ENCODE peak calls at places on chromosomes 5 and 9, in eight cellular contexts. One of them, this sample, is unnamed. For H3K9me3, the result is how much of the 10 kb centered on the place peaks cover.

GRCh38 chr5:138025285-138025684 is 7.6 kb downstream of the FAM13B start:
- DNase-seq in PC-3: no peak
- DNase-seq in K562: no peak
- DNase-seq in CD8-positive, alpha-beta T cell: no peak
- DNase-seq in tibial nerve: no peak
- DNase-seq in gastrocnemius medialis: no peak
- DNase-seq in effector memory CD4-positive, alpha-beta T cell: no peak
- DNase-seq in prostate gland: no peak
- DNase-seq in this sample: no peak

GRCh38 chr5:168734657-168735344 is 155.6 kb upstream of the PANK3 start:
- DNase-seq in CD8-positive, alpha-beta T cell: no peak
- DNase-seq in tibial nerve: peak
- DNase-seq in PC-3: no peak
- DNase-seq in prostate gland: no peak
- DNase-seq in K562: no peak
- DNase-seq in effector memory CD4-positive, alpha-beta T cell: no peak
- DNase-seq in gastrocnemius medialis: peak
- DNase-seq in this sample: no peak

GRCh38 chr9:93660647-93661046 is 84.3 kb downstream of the PHF2 start:
- DNase-seq in tibial nerve: no peak
- DNase-seq in CD8-positive, alpha-beta T cell: no peak
- DNase-seq in prostate gland: no peak
- DNase-seq in gastrocnemius medialis: peak
- DNase-seq in K562: no peak
- DNase-seq in PC-3: no peak
- DNase-seq in effector memory CD4-positive, alpha-beta T cell: no peak
- DNase-seq in this sample: no peak

GRCh38 chr9:110078626-110079025 is 129.3 kb downstream of the C9orf152 start:
- DNase-seq in effector memory CD4-positive, alpha-beta T cell: no peak
- DNase-seq in PC-3: no peak
- DNase-seq in prostate gland: no peak
- DNase-seq in tibial nerve: no peak
- DNase-seq in K562: no peak
- DNase-seq in gastrocnemius medialis: no peak
- DNase-seq in CD8-positive, alpha-beta T cell: no peak
- DNase-seq in this sample: no peak

GRCh38 chr9:136764301-136764891 is at the start of gene LCN15:
- DNase-seq in PC-3: no peak
- DNase-seq in tibial nerve: no peak
- DNase-seq in effector memory CD4-positive, alpha-beta T cell: no peak
- DNase-seq in prostate gland: no peak
- DNase-seq in K562: no peak
- DNase-seq in gastrocnemius medialis: no peak
- DNase-seq in CD8-positive, alpha-beta T cell: no peak
- DNase-seq in this sample: no peak

GRCh38 chr9:35605336-35606137 is 475 bp downstream of the TESK1 start:
- DNase-seq in effector memory CD4-positive, alpha-beta T cell: no peak
- DNase-seq in PC-3: no peak
- DNase-seq in CD8-positive, alpha-beta T cell: peak
- DNase-seq in prostate gland: no peak
- DNase-seq in K562: peak
- DNase-seq in gastrocnemius medialis: peak
- DNase-seq in tibial nerve: no peak
- DNase-seq in this sample: no peak

GRCh38 chr5:147427784-147428401 is 82.0 kb downstream of the DPYSL3 start:
- DNase-seq in CD8-positive, alpha-beta T cell: no peak
- DNase-seq in tibial nerve: no peak
- DNase-seq in PC-3: no peak
- DNase-seq in K562: no peak
- DNase-seq in gastrocnemius medialis: peak
- DNase-seq in effector memory CD4-positive, alpha-beta T cell: no peak
- DNase-seq in prostate gland: no peak
- DNase-seq in this sample: no peak

GRCh38 chr9:131008909-131009618 is at the start of gene LAMC3:
- DNase-seq in PC-3: peak
- DNase-seq in effector memory CD4-positive, alpha-beta T cell: no peak
- DNase-seq in CD8-positive, alpha-beta T cell: no peak
- DNase-seq in K562: peak
- DNase-seq in gastrocnemius medialis: no peak
- DNase-seq in tibial nerve: no peak
- DNase-seq in prostate gland: no peak
- DNase-seq in this sample: no peak

GRCh38 chr9:70410368-70410767 is 4.1 kb downstream of the KLF9 start:
- DNase-seq in PC-3: no peak
- DNase-seq in CD8-positive, alpha-beta T cell: no peak
- DNase-seq in effector memory CD4-positive, alpha-beta T cell: no peak
- DNase-seq in gastrocnemius medialis: no peak
- DNase-seq in K562: no peak
- DNase-seq in prostate gland: no peak
- DNase-seq in tibial nerve: no peak
- DNase-seq in this sample: no peak

GRCh38 chr5:97191893-97192292 is 8.8 kb upstream of the RIOK2 start:
- DNase-seq in PC-3: no peak
- DNase-seq in gastrocnemius medialis: no peak
- DNase-seq in CD8-positive, alpha-beta T cell: no peak
- DNase-seq in effector memory CD4-positive, alpha-beta T cell: no peak
- DNase-seq in K562: no peak
- DNase-seq in prostate gland: no peak
- DNase-seq in tibial nerve: no peak
- DNase-seq in this sample: no peak

GRCh38 chr5:167937628-167938000 is 353.8 kb upstream of the WWC1 start:
- DNase-seq in tibial nerve: no peak
- DNase-seq in prostate gland: no peak
- DNase-seq in K562: no peak
- DNase-seq in PC-3: no peak
- DNase-seq in gastrocnemius medialis: no peak
- DNase-seq in CD8-positive, alpha-beta T cell: no peak
- DNase-seq in effector memory CD4-positive, alpha-beta T cell: no peak
- DNase-seq in this sample: no peak

GRCh38 chr5:110366716-110367115 is 359.8 kb downstream of the TMEM232 start:
- DNase-seq in prostate gland: no peak
- DNase-seq in effector memory CD4-positive, alpha-beta T cell: no peak
- DNase-seq in gastrocnemius medialis: no peak
- DNase-seq in K562: no peak
- DNase-seq in tibial nerve: no peak
- DNase-seq in CD8-positive, alpha-beta T cell: no peak
- DNase-seq in PC-3: no peak
- DNase-seq in this sample: no peak

GRCh38 chr5:129097498-129098296 is 3.1 kb downstream of the ISOC1 start:
- DNase-seq in prostate gland: peak
- DNase-seq in gastrocnemius medialis: peak
- DNase-seq in CD8-positive, alpha-beta T cell: no peak
- DNase-seq in K562: no peak
- DNase-seq in effector memory CD4-positive, alpha-beta T cell: no peak
- DNase-seq in tibial nerve: no peak
- DNase-seq in PC-3: no peak
- DNase-seq in this sample: no peak

GRCh38 chr9:5553211-5553610 is 42.9 kb downstream of the PDCD1LG2 start:
- DNase-seq in gastrocnemius medialis: no peak
- DNase-seq in effector memory CD4-positive, alpha-beta T cell: no peak
- DNase-seq in tibial nerve: no peak
- DNase-seq in prostate gland: no peak
- DNase-seq in CD8-positive, alpha-beta T cell: no peak
- DNase-seq in PC-3: no peak
- DNase-seq in K562: no peak
- DNase-seq in this sample: no peak

GRCh38 chr5:35230043-35230611 is at the start of gene PRLR:
- DNase-seq in gastrocnemius medialis: peak
- DNase-seq in effector memory CD4-positive, alpha-beta T cell: no peak
- DNase-seq in PC-3: peak
- DNase-seq in K562: no peak
- DNase-seq in prostate gland: peak
- DNase-seq in CD8-positive, alpha-beta T cell: no peak
- DNase-seq in tibial nerve: peak
- DNase-seq in this sample: no peak

GRCh38 chr9:83978992-83979811 is 813 bp downstream of the HNRNPK start:
- DNase-seq in gastrocnemius medialis: peak
- DNase-seq in CD8-positive, alpha-beta T cell: peak
- DNase-seq in prostate gland: peak
- DNase-seq in effector memory CD4-positive, alpha-beta T cell: peak
- DNase-seq in K562: peak
- DNase-seq in tibial nerve: peak
- DNase-seq in PC-3: peak
- DNase-seq in this sample: peak

GRCh38 chr9:83980395-83981125 is at the start of gene RMI1:
- DNase-seq in effector memory CD4-positive, alpha-beta T cell: peak
- DNase-seq in gastrocnemius medialis: peak
- DNase-seq in prostate gland: peak
- DNase-seq in tibial nerve: peak
- DNase-seq in K562: peak
- DNase-seq in CD8-positive, alpha-beta T cell: peak
- DNase-seq in PC-3: peak
- DNase-seq in this sample: peak

GRCh38 chr9:83976372-83976771 is 3.6 kb downstream of the HNRNPK start:
- DNase-seq in tibial nerve: no peak
- DNase-seq in prostate gland: no peak
- DNase-seq in effector memory CD4-positive, alpha-beta T cell: no peak
- DNase-seq in PC-3: no peak
- DNase-seq in K562: no peak
- DNase-seq in CD8-positive, alpha-beta T cell: no peak
- DNase-seq in gastrocnemius medialis: no peak
- DNase-seq in this sample: no peak

GRCh38 chr9:83979812-83980394 is at the start of gene HNRNPK:
- DNase-seq in gastrocnemius medialis: peak
- DNase-seq in K562: peak
- DNase-seq in prostate gland: peak
- DNase-seq in tibial nerve: peak
- DNase-seq in effector memory CD4-positive, alpha-beta T cell: peak
- DNase-seq in CD8-positive, alpha-beta T cell: peak
- DNase-seq in PC-3: peak
- DNase-seq in this sample: peak

DNA sequence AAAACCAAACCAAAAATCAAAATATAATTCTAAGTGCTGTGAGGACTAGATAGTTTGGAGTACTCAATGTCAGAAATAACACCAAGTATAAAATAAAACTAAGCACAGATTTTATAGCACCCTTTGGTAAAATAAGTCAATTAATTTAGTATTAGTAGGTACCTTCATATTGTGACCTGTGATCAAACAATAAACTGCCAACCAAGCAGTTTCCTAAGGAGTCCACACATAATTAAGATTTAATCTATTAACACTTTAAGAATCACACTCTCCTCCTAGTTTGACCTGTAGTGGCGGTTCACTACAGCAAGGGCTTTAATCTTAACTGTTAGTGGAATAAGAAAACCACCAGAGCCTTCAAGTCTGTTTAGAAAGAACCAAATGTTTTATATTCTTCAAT is 2.8 kb downstream of the HNRNPK start:
- DNase-seq in PC-3: no peak
- DNase-seq in CD8-positive, alpha-beta T cell: no peak
- DNase-seq in effector memory CD4-positive, alpha-beta T cell: no peak
- DNase-seq in K562: no peak
- DNase-seq in prostate gland: no peak
- DNase-seq in gastrocnemius medialis: no peak
- DNase-seq in tibial nerve: no peak
- DNase-seq in this sample: no peak
- H3K9me3 ChIP-seq in PC-3: under half
- H3K9me3 ChIP-seq in CD8-positive, alpha-beta T cell: under half
- H3K9me3 ChIP-seq in effector memory CD4-positive, alpha-beta T cell: under half
- H3K9me3 ChIP-seq in K562: under half
- H3K9me3 ChIP-seq in prostate gland: under half
- H3K9me3 ChIP-seq in gastrocnemius medialis: under half
- H3K9me3 ChIP-seq in tibial nerve: under half
- H3K9me3 ChIP-seq in this sample: under half

DNA sequence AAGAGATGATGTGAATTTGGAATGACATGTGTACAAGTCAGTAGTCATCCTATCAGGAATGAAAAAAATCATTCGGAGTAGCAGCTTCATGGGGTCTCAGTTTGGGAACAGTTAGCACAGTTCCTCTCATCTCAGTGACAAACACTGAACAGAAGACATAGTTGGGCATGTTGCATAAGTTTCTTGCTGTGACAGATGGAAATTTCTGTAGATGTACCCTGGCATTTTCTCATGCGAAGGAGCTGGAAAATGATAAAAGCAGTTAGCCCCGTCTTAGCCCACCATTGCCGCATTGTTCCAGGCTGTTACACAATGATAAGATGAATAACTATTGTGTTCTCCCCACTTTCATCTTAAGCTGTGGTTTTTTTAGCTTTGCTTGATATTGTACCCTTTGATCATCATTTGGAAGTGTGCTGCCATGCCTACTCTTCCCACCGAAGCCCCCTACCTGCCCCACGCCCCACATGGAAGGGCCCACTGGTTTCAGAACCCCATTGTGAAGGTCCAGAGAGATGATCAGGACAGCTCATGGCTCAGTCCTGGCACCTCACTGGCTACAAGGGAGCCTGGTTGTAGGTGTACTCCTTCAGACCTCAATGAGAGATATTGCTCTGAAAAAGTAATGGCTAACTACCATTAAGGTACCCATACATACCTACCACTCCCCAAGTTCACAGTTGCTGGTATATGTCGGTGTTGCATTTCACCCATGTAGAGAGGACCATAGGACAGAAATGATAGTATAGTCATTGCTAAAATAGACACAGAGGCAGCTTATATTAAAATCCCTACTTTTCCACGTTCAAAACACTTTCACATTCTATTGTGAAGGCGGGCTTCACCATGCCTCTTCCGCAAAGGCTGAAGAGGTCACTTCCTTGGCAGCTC is 38.8 kb downstream of the SFXN1 start:
- DNase-seq in prostate gland: no peak
- DNase-seq in gastrocnemius medialis: no peak
- DNase-seq in K562: no peak
- DNase-seq in CD8-positive, alpha-beta T cell: no peak
- DNase-seq in effector memory CD4-positive, alpha-beta T cell: no peak
- DNase-seq in tibial nerve: no peak
- DNase-seq in PC-3: no peak
- DNase-seq in this sample: no peak
- H3K9me3 ChIP-seq in prostate gland: under half
- H3K9me3 ChIP-seq in gastrocnemius medialis: under half
- H3K9me3 ChIP-seq in K562: under half
- H3K9me3 ChIP-seq in CD8-positive, alpha-beta T cell: under half
- H3K9me3 ChIP-seq in effector memory CD4-positive, alpha-beta T cell: under half
- H3K9me3 ChIP-seq in tibial nerve: under half
- H3K9me3 ChIP-seq in PC-3: under half
- H3K9me3 ChIP-seq in this sample: under half

GRCh38 chr5:8940934-8941333 is 604.9 kb downstream of the SEMA5A start:
- DNase-seq in prostate gland: no peak
- DNase-seq in effector memory CD4-positive, alpha-beta T cell: no peak
- DNase-seq in tibial nerve: no peak
- DNase-seq in PC-3: no peak
- DNase-seq in K562: no peak
- DNase-seq in CD8-positive, alpha-beta T cell: no peak
- DNase-seq in gastrocnemius medialis: no peak
- DNase-seq in this sample: no peak
- H3K9me3 ChIP-seq in prostate gland: under half
- H3K9me3 ChIP-seq in effector memory CD4-positive, alpha-beta T cell: under half
- H3K9me3 ChIP-seq in tibial nerve: under half
- H3K9me3 ChIP-seq in PC-3: under half
- H3K9me3 ChIP-seq in K562: under half
- H3K9me3 ChIP-seq in CD8-positive, alpha-beta T cell: under half
- H3K9me3 ChIP-seq in gastrocnemius medialis: under half
- H3K9me3 ChIP-seq in this sample: under half

DNA sequence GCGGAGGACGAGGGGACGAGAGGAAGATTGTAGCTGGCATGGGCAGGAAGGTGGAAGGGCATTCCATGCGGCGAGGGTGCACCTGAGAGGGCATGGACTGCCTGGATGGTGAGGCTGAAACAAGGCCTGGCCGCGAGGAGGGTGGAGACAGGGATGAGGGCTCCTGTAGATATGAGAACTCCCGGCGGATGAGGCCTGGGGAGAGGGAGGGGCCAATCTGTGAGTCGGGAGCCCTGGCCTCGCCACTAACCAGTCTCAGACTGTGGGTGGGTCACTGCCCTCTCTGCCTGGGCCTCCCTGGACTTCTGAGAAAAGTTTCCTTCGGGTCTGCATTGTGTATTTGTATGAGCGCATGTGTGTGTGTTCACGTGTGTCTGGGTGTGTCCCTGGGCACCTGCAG is 55.4 kb downstream of the LMX1B start:
- DNase-seq in PC-3: no peak
- DNase-seq in tibial nerve: no peak
- DNase-seq in effector memory CD4-positive, alpha-beta T cell: no peak
- DNase-seq in K562: no peak
- DNase-seq in gastrocnemius medialis: no peak
- DNase-seq in prostate gland: no peak
- DNase-seq in CD8-positive, alpha-beta T cell: no peak
- DNase-seq in this sample: no peak
- H3K9me3 ChIP-seq in PC-3: under half
- H3K9me3 ChIP-seq in tibial nerve: under half
- H3K9me3 ChIP-seq in effector memory CD4-positive, alpha-beta T cell: under half
- H3K9me3 ChIP-seq in K562: under half
- H3K9me3 ChIP-seq in gastrocnemius medialis: under half
- H3K9me3 ChIP-seq in prostate gland: under half
- H3K9me3 ChIP-seq in CD8-positive, alpha-beta T cell: under half
- H3K9me3 ChIP-seq in this sample: under half